ENCODE peak calls at places on chromosomes 12 and 14, in eight cellular contexts. B, N, C, P, J, V, Q and U are unnamed samples. For H3K4me1, the result is how much of the 10 kb centered on the place peaks cover.

GRCh38 chr12:116954700-116955381 is 44.1 kb downstream of the FBXW8 start:
- DNase-seq in N (no peak), C (no peak), B (no peak), V (no peak), Q (no peak), P (no peak), J (no peak), U (peak)

GRCh38 chr14:101624579-101624978 is 63.3 kb downstream of the DIO3 start:
- DNase-seq in J (no peak), V (no peak), N (peak), P (no peak), B (no peak), Q (no peak), C (no peak), U (no peak)

GRCh38 chr14:72892879-72893635 is 844 bp downstream of the DPF3 start:
- DNase-seq in B (no peak), C (no peak), Q (peak), N (no peak), V (peak), J (peak), P (no peak), U (peak)

GRCh38 chr12:120630139-120630895 is 10.1 kb upstream of the CABP1 start:
- DNase-seq in P (no peak), V (no peak), Q (no peak), N (no peak), B (no peak), J (no peak), C (no peak), U (no peak)

GRCh38 chr12:57182918-57183575 is 33.5 kb upstream of the NXPH4 start:
- DNase-seq in B (peak), C (peak), N (no peak), V (peak), Q (peak), J (peak), P (peak), U (peak)

GRCh38 chr14:100824156-100824555 is 1.8 kb upstream of the MEG3 start:
- DNase-seq in B (no peak), J (no peak), P (peak), V (no peak), C (peak), Q (no peak), N (no peak), U (peak)

GRCh38 chr14:31275731-31276130 is 68.1 kb upstream of the HECTD1 start:
- DNase-seq in J (no peak), N (no peak), B (peak), V (no peak), C (no peak), P (no peak), Q (no peak), U (no peak)

GRCh38 chr12:29616664-29617409 is 119.4 kb upstream of the OVCH1 start:
- DNase-seq in C (no peak), V (no peak), Q (no peak), N (no peak), B (peak), P (no peak), J (no peak), U (no peak)

GRCh38 chr14:60632777-60633176 is 16.5 kb downstream of the SIX1 start:
- DNase-seq in C (no peak), V (no peak), P (no peak), N (no peak), B (no peak), Q (no peak), J (no peak), U (no peak)

GRCh38 chr12:56645201-56645716 is 525 bp downstream of the ATP5F1B start:
- DNase-seq in C (no peak), B (no peak), N (no peak), Q (peak), J (no peak), P (no peak), V (peak), U (no peak)

GRCh38 chr14:87975636-87976035 is 17.3 kb downstream of the GALC start:
- DNase-seq in J (no peak), Q (no peak), P (no peak), C (no peak), B (no peak), N (no peak), V (no peak), U (no peak)

GRCh38 chr12:43826681-43827458 is 9.0 kb upstream of the TMEM117 start:
- DNase-seq in V (no peak), Q (no peak), B (no peak), C (no peak), N (no peak), J (no peak), P (no peak), U (no peak)

GRCh38 chr12:9588749-9589148 is 19.0 kb downstream of the KLRB1 start:
- DNase-seq in N (no peak), J (no peak), V (no peak), B (no peak), C (no peak), P (no peak), Q (no peak), U (no peak)

GRCh38 chr12:100356646-100357223 is at the start of gene SLC17A8:
- DNase-seq in P (no peak), V (no peak), N (no peak), B (no peak), J (no peak), Q (peak), C (no peak), U (no peak)

GRCh38 chr12:42020226-42020625 is 124.4 kb downstream of the GXYLT1 start:
- DNase-seq in P (no peak), V (no peak), N (no peak), C (no peak), B (no peak), Q (no peak), J (no peak), U (no peak)

GRCh38 chr12:119593578-119594398 is at the start of gene TMEM233:
- DNase-seq in C (no peak), N (peak), Q (no peak), B (no peak), V (no peak), P (no peak), J (no peak), U (no peak)

GRCh38 chr14:30337456-30337855 is 221.5 kb upstream of the G2E3 start:
- DNase-seq in B (no peak), Q (no peak), C (no peak), N (no peak), V (no peak), P (no peak), J (no peak), U (no peak)

GRCh38 chr12:113118142-113118541 is 17.4 kb downstream of the RASAL1 start:
- DNase-seq in Q (no peak), P (no peak), N (no peak), V (no peak), J (no peak), C (no peak), B (no peak), U (no peak)

GRCh38 chr14:23068792-23069412 is 11.6 kb upstream of the CDH24 start:
- DNase-seq in P (peak), N (no peak), J (peak), Q (peak), C (peak), B (peak), V (no peak), U (peak)

DNA sequence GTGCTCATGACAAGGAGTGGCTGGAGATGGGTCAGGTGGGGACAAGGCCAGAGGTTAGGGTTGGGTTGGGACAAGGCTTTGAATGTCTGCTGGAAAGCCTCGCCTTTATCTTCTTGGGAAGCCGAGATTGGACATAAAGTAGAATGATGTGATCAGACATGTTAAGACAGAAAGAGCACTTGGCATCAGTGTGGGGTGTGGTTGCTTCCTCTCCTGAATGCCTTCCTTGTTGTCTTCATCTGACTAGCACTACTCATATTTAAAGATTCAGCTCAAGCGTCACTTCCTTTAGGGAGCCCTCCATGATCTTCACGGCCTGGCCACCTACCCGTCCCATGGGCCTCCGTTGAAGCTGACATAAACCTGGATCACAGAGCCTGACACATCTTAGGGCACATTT is 14.8 kb upstream of the C12orf75 start:
- DNase-seq in J (no peak), B (no peak), V (no peak), N (no peak), Q (peak), P (no peak), C (no peak), U (no peak)
- TF ChIP-seq EP300 in J (no peak), B (no peak), V (no peak), N (no peak), Q (no peak), P (no peak), C (no peak), U (no peak)

DNA sequence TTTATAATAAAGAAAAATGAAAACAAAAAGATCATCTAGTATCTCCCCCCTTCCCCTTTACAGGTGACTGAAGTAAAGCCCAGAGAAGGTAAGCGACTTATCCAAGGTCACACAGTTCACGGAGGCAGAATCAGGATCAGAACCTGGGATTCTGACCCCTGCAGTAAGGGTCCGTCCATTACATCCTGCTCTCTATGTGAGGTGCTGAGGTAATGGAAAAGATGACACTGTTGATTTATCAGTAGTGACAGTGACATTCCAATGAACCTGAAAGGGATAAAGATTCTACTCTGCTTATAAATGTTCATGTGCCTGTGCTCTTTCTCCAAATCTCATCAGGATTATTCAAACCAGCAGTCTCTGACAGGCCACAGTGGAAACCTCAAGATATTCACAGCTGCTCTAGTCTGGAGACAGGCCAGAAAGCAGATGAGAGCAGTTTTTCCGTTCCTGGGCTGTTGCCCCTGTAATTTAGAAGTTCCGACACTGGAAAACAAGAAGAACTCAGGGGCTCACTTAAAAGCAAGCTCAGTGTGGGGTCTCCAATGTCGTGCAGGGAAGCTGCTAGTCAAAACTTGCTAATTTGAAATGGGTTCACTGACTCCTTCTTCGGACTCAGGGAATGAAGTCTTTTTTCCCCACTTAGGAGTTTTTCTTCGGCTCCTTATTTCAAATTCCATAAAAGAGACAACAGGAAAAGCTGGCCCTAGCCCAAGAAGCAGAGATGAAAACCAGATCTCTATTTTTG is 131.7 kb upstream of the EEA1 start:
- DNase-seq in Q (no peak), P (peak), C (no peak), J (peak), B (no peak), N (peak), V (no peak), U (peak)
- H3K4me3 ChIP-seq in Q (no peak), P (no peak), C (no peak), J (no peak), B (no peak), N (peak), V (no peak), U (no peak)

GRCh38 chr12:129540249-129540648 is 363.6 kb downstream of the TMEM132D start:
- DNase-seq in C (no peak), N (no peak), Q (no peak), B (no peak), V (no peak), P (no peak), J (no peak), U (no peak)

GRCh38 chr12:129535351-129535750 is 368.5 kb downstream of the TMEM132D start:
- DNase-seq in B (no peak), V (no peak), C (no peak), Q (no peak), P (no peak), N (no peak), J (no peak), U (no peak)

GRCh38 chr12:129532707-129533499 is 370.9 kb downstream of the TMEM132D start:
- DNase-seq in Q (no peak), V (no peak), B (no peak), J (no peak), C (no peak), N (no peak), P (no peak), U (no peak)

GRCh38 chr12:129540954-129541353 is 362.9 kb downstream of the TMEM132D start:
- DNase-seq in B (no peak), C (no peak), N (no peak), V (no peak), Q (no peak), J (no peak), P (no peak), U (no peak)

GRCh38 chr12:129538137-129538536 is 365.7 kb downstream of the TMEM132D start:
- DNase-seq in C (no peak), P (no peak), J (no peak), V (no peak), N (no peak), B (no peak), Q (no peak), U (no peak)
- H3K4me1 ChIP-seq in C (under half), P (under half), J (under half), V (under half), N (under half), B (under half), Q (under half), U (under half)

GRCh38 chr12:6424008-6424347 is 20.8 kb upstream of the CD27 start:
- DNase-seq in B (no peak), N (no peak), P (no peak), J (no peak), C (no peak), Q (no peak), V (no peak), U (no peak)

GRCh38 chr12:6425588-6426531 is 18.9 kb upstream of the CD27 start:
- DNase-seq in C (no peak), V (peak), J (no peak), B (peak), P (no peak), N (no peak), Q (no peak), U (no peak)

GRCh38 chr12:6428326-6428725 is 16.4 kb upstream of the CD27 start:
- DNase-seq in Q (no peak), C (no peak), P (no peak), V (no peak), B (no peak), J (no peak), N (no peak), U (no peak)

GRCh38 chr12:6424848-6425247 is 19.9 kb upstream of the CD27 start:
- DNase-seq in Q (no peak), J (peak), N (no peak), C (no peak), P (no peak), B (no peak), V (no peak), U (no peak)

GRCh38 chr12:6426882-6427671 is 17.7 kb upstream of the CD27 start:
- DNase-seq in J (no peak), B (no peak), P (no peak), N (no peak), Q (peak), C (no peak), V (peak), U (no peak)
- TF ChIP-seq EP300 in J (no peak), B (no peak), P (no peak), N (no peak), Q (no peak), C (no peak), V (no peak), U (no peak)

GRCh38 chr12:105107176-105107496 is 395 bp upstream of the WASHC4 start:
- DNase-seq in N (no peak), V (no peak), P (peak), Q (no peak), J (peak), B (peak), C (no peak), U (no peak)

GRCh38 chr12:105109465-105110212 is 2.1 kb downstream of the WASHC4 start:
- DNase-seq in J (no peak), B (peak), V (no peak), P (no peak), Q (no peak), C (no peak), N (no peak), U (no peak)

GRCh38 chr12:105107497-105108371 is at the start of gene WASHC4:
- DNase-seq in Q (peak), N (peak), C (peak), P (peak), V (peak), J (peak), B (peak), U (peak)

GRCh38 chr12:105113094-105113493 is 5.6 kb downstream of the WASHC4 start:
- DNase-seq in B (no peak), N (no peak), J (no peak), P (no peak), Q (no peak), C (no peak), V (no peak), U (no peak)

GRCh38 chr12:105110851-105111250 is 3.3 kb downstream of the WASHC4 start:
- DNase-seq in P (no peak), B (no peak), V (no peak), J (no peak), Q (no peak), N (no peak), C (no peak), U (no peak)
- H3K4me3 ChIP-seq in P (no peak), B (peak), V (peak), J (no peak), Q (no peak), N (no peak), C (no peak), U (no peak)

DNA sequence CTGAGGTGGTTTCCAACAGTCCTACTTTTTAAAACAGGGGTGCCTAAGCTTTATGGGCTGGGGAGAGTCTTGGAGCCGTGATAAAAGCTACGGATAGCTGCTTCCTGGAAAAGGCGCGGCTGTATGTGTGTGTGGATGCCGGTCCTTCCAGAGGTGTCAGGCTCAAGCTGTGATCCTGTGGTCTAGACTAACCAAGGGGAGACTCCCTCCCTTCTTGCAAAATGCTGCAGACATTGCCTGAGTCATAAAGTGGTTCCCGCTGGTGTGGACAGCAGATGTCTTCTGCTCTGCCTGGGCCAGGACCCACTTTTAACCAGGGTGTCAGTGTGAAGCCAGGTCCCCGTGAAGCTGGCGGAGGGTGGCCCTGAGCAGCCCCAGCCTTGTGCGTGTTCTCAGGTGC is 37.8 kb downstream of the CCDC92 start:
- DNase-seq in V (no peak), Q (no peak), B (no peak), P (no peak), C (no peak), N (no peak), J (peak), U (no peak)
- H3K4me1 ChIP-seq in V (under half), Q (under half), B (under half), P (under half), C (under half), N (under half), J (under half), U (under half)

GRCh38 chr12:65668981-65669695 is 155.1 kb upstream of the HMGA2 start:
- DNase-seq in N (no peak), V (no peak), P (no peak), B (no peak), J (no peak), Q (no peak), C (no peak), U (no peak)

GRCh38 chr12:65670775-65671174 is 153.5 kb upstream of the HMGA2 start:
- DNase-seq in J (no peak), Q (no peak), N (no peak), B (no peak), V (no peak), C (no peak), P (no peak), U (no peak)

GRCh38 chr12:65665817-65666216 is 158.5 kb upstream of the HMGA2 start:
- DNase-seq in Q (no peak), B (no peak), C (no peak), P (no peak), V (no peak), N (no peak), J (no peak), U (no peak)

GRCh38 chr12:65666876-65667275 is 157.4 kb upstream of the HMGA2 start:
- DNase-seq in C (no peak), P (no peak), N (no peak), V (no peak), Q (no peak), J (peak), B (no peak), U (no peak)

GRCh38 chr12:65667932-65668331 is 156.4 kb upstream of the HMGA2 start:
- DNase-seq in J (no peak), V (no peak), P (no peak), B (no peak), C (no peak), Q (no peak), N (no peak), U (no peak)
- TF ChIP-seq EP300 in J (no peak), V (no peak), P (no peak), B (no peak), C (no peak), Q (no peak), N (no peak), U (no peak)